ENCODE peak calls at places on chromosomes 3 and 15, in seven cellular contexts. One of them, this sample, is unnamed.

GRCh38 chr15:39946862-39947261 is 12.9 kb downstream of the EIF2AK4 start:
- DNase-seq in Kasumi-1: no peak
- DNase-seq in HuH-7: no peak
- DNase-seq in NCI-H82: peak
- DNase-seq in iPS-NIHi11: no peak
- DNase-seq in NCI-H774: no peak
- DNase-seq in NCI-H1436: no peak
- DNase-seq in this sample: no peak

GRCh38 chr15:82942691-82943090 is 9.8 kb downstream of the HOMER2 start:
- DNase-seq in HuH-7: no peak
- DNase-seq in iPS-NIHi11: peak
- DNase-seq in NCI-H82: no peak
- DNase-seq in NCI-H1436: no peak
- DNase-seq in NCI-H774: no peak
- DNase-seq in Kasumi-1: no peak
- DNase-seq in this sample: no peak

GRCh38 chr15:44215594-44215993 is 20.5 kb upstream of the FRMD5 start:
- DNase-seq in Kasumi-1: no peak
- DNase-seq in NCI-H82: no peak
- DNase-seq in HuH-7: no peak
- DNase-seq in iPS-NIHi11: no peak
- DNase-seq in NCI-H774: no peak
- DNase-seq in NCI-H1436: no peak
- DNase-seq in this sample: no peak

GRCh38 chr15:27201425-27201824 is 230.4 kb downstream of the GABRG3 start:
- DNase-seq in iPS-NIHi11: no peak
- DNase-seq in Kasumi-1: no peak
- DNase-seq in HuH-7: no peak
- DNase-seq in NCI-H82: peak
- DNase-seq in NCI-H1436: no peak
- DNase-seq in NCI-H774: no peak
- DNase-seq in this sample: no peak

GRCh38 chr3:9932843-9933560 is 632 bp upstream of the CRELD1 start:
- DNase-seq in HuH-7: peak
- DNase-seq in iPS-NIHi11: peak
- DNase-seq in NCI-H82: peak
- DNase-seq in NCI-H1436: peak
- DNase-seq in NCI-H774: peak
- DNase-seq in Kasumi-1: peak
- DNase-seq in this sample: peak

GRCh38 chr3:149967067-149967685 is 3.5 kb downstream of the PFN2 start:
- DNase-seq in iPS-NIHi11: peak
- DNase-seq in NCI-H774: peak
- DNase-seq in NCI-H1436: peak
- DNase-seq in Kasumi-1: peak
- DNase-seq in HuH-7: no peak
- DNase-seq in NCI-H82: peak
- DNase-seq in this sample: peak

GRCh38 chr15:27490867-27491595 is 520.0 kb downstream of the GABRG3 start:
- DNase-seq in NCI-H774: no peak
- DNase-seq in iPS-NIHi11: no peak
- DNase-seq in NCI-H1436: no peak
- DNase-seq in Kasumi-1: no peak
- DNase-seq in NCI-H82: no peak
- DNase-seq in HuH-7: no peak
- DNase-seq in this sample: no peak

GRCh38 chr3:110816008-110816407 is 255.6 kb upstream of the NECTIN3 start:
- DNase-seq in NCI-H82: no peak
- DNase-seq in Kasumi-1: no peak
- DNase-seq in iPS-NIHi11: no peak
- DNase-seq in HuH-7: no peak
- DNase-seq in NCI-H1436: no peak
- DNase-seq in NCI-H774: no peak
- DNase-seq in this sample: no peak

GRCh38 chr3:42814246-42814645 is 5.0 kb downstream of the ACKR2 start:
- DNase-seq in Kasumi-1: no peak
- DNase-seq in NCI-H774: no peak
- DNase-seq in NCI-H82: no peak
- DNase-seq in NCI-H1436: no peak
- DNase-seq in HuH-7: no peak
- DNase-seq in iPS-NIHi11: no peak
- DNase-seq in this sample: no peak

GRCh38 chr3:71816141-71816540 is 31.2 kb upstream of the PROK2 start:
- DNase-seq in HuH-7: no peak
- DNase-seq in Kasumi-1: no peak
- DNase-seq in NCI-H82: no peak
- DNase-seq in iPS-NIHi11: no peak
- DNase-seq in NCI-H774: no peak
- DNase-seq in NCI-H1436: no peak
- DNase-seq in this sample: no peak

GRCh38 chr15:64686130-64686735 is 89.2 kb downstream of the RBPMS2 start:
- DNase-seq in NCI-H82: peak
- DNase-seq in NCI-H1436: peak
- DNase-seq in NCI-H774: no peak
- DNase-seq in iPS-NIHi11: peak
- DNase-seq in Kasumi-1: peak
- DNase-seq in HuH-7: peak
- DNase-seq in this sample: peak

GRCh38 chr3:34090876-34091275 is 292.4 kb downstream of the PDCD6IP start:
- DNase-seq in NCI-H1436: no peak
- DNase-seq in iPS-NIHi11: no peak
- DNase-seq in Kasumi-1: no peak
- DNase-seq in NCI-H82: peak
- DNase-seq in HuH-7: no peak
- DNase-seq in NCI-H774: no peak
- DNase-seq in this sample: no peak

GRCh38 chr3:52128118-52128683 is 26.0 kb downstream of the POC1A start:
- DNase-seq in NCI-H1436: no peak
- DNase-seq in Kasumi-1: peak
- DNase-seq in NCI-H774: no peak
- DNase-seq in HuH-7: peak
- DNase-seq in iPS-NIHi11: peak
- DNase-seq in NCI-H82: no peak
- DNase-seq in this sample: no peak

GRCh38 chr3:4978259-4978965 is 825 bp upstream of the BHLHE40 start:
- DNase-seq in NCI-H82: peak
- DNase-seq in Kasumi-1: peak
- DNase-seq in NCI-H1436: peak
- DNase-seq in HuH-7: peak
- DNase-seq in NCI-H774: peak
- DNase-seq in iPS-NIHi11: peak
- DNase-seq in this sample: peak

GRCh38 chr15:40493089-40493840 is 22.5 kb downstream of the CHST14 start:
- DNase-seq in Kasumi-1: no peak
- DNase-seq in NCI-H82: no peak
- DNase-seq in NCI-H1436: no peak
- DNase-seq in HuH-7: no peak
- DNase-seq in iPS-NIHi11: no peak
- DNase-seq in NCI-H774: no peak
- DNase-seq in this sample: peak

GRCh38 chr3:20405731-20406130 is 219.7 kb upstream of the SGO1 start:
- DNase-seq in NCI-H1436: no peak
- DNase-seq in NCI-H82: no peak
- DNase-seq in iPS-NIHi11: no peak
- DNase-seq in HuH-7: peak
- DNase-seq in NCI-H774: no peak
- DNase-seq in Kasumi-1: peak
- DNase-seq in this sample: peak

GRCh38 chr3:139718415-139718814 is 40.6 kb upstream of the NMNAT3 start:
- DNase-seq in NCI-H82: peak
- DNase-seq in HuH-7: peak
- DNase-seq in Kasumi-1: no peak
- DNase-seq in NCI-H1436: peak
- DNase-seq in NCI-H774: no peak
- DNase-seq in iPS-NIHi11: peak
- DNase-seq in this sample: peak

GRCh38 chr3:42192334-42193200 is 73.4 kb downstream of the CCK start:
- DNase-seq in NCI-H1436: no peak
- DNase-seq in Kasumi-1: peak
- DNase-seq in iPS-NIHi11: no peak
- DNase-seq in HuH-7: no peak
- DNase-seq in NCI-H82: no peak
- DNase-seq in NCI-H774: no peak
- DNase-seq in this sample: peak

GRCh38 chr3:157077565-157077991 is 82.4 kb downstream of the CCNL1 start:
- DNase-seq in HuH-7: no peak
- DNase-seq in NCI-H82: no peak
- DNase-seq in Kasumi-1: no peak
- DNase-seq in iPS-NIHi11: peak
- DNase-seq in NCI-H774: no peak
- DNase-seq in NCI-H1436: no peak
- DNase-seq in this sample: peak

GRCh38 chr3:153339065-153339464 is 177.0 kb downstream of the RAP2B start:
- DNase-seq in NCI-H82: no peak
- DNase-seq in NCI-H774: no peak
- DNase-seq in NCI-H1436: no peak
- DNase-seq in Kasumi-1: no peak
- DNase-seq in HuH-7: no peak
- DNase-seq in iPS-NIHi11: no peak
- DNase-seq in this sample: no peak

GRCh38 chr3:71512000-71512399 is 71.5 kb downstream of the FOXP1 start:
- DNase-seq in Kasumi-1: peak
- DNase-seq in NCI-H1436: no peak
- DNase-seq in NCI-H82: peak
- DNase-seq in NCI-H774: no peak
- DNase-seq in iPS-NIHi11: peak
- DNase-seq in HuH-7: peak
- DNase-seq in this sample: peak

GRCh38 chr3:159824341-159824740 is 164.3 kb upstream of the IL12A start:
- DNase-seq in iPS-NIHi11: peak
- DNase-seq in Kasumi-1: no peak
- DNase-seq in NCI-H774: no peak
- DNase-seq in HuH-7: no peak
- DNase-seq in NCI-H82: no peak
- DNase-seq in NCI-H1436: no peak
- DNase-seq in this sample: no peak

GRCh38 chr3:187197255-187197654 is at the start of gene RTP1:
- DNase-seq in NCI-H82: peak
- DNase-seq in iPS-NIHi11: peak
- DNase-seq in Kasumi-1: no peak
- DNase-seq in NCI-H1436: peak
- DNase-seq in NCI-H774: no peak
- DNase-seq in HuH-7: no peak
- DNase-seq in this sample: no peak

GRCh38 chr15:51284871-51285270 is 53.5 kb downstream of the CYP19A1 start:
- DNase-seq in NCI-H1436: no peak
- DNase-seq in iPS-NIHi11: no peak
- DNase-seq in NCI-H82: no peak
- DNase-seq in Kasumi-1: no peak
- DNase-seq in NCI-H774: no peak
- DNase-seq in HuH-7: no peak
- DNase-seq in this sample: no peak

GRCh38 chr15:59282515-59283337 is 76.1 kb downstream of the LDHAL6B start:
- DNase-seq in iPS-NIHi11: no peak
- DNase-seq in NCI-H82: no peak
- DNase-seq in HuH-7: no peak
- DNase-seq in NCI-H1436: no peak
- DNase-seq in Kasumi-1: no peak
- DNase-seq in NCI-H774: no peak
- DNase-seq in this sample: no peak

GRCh38 chr3:124041553-124041952 is 49.6 kb upstream of the ROPN1 start:
- DNase-seq in iPS-NIHi11: no peak
- DNase-seq in HuH-7: no peak
- DNase-seq in NCI-H1436: no peak
- DNase-seq in NCI-H82: no peak
- DNase-seq in NCI-H774: no peak
- DNase-seq in Kasumi-1: no peak
- DNase-seq in this sample: no peak

GRCh38 chr3:88180398-88180999 is 30.7 kb downstream of the C3orf38 start:
- DNase-seq in NCI-H1436: no peak
- DNase-seq in NCI-H774: no peak
- DNase-seq in Kasumi-1: peak
- DNase-seq in iPS-NIHi11: peak
- DNase-seq in NCI-H82: peak
- DNase-seq in HuH-7: no peak
- DNase-seq in this sample: peak

This sample was measured in OCI-M1.